ENCODE peak calls at places on chromosomes 11 and 22, in four cellular contexts. L is OCI-LY7, T is tibial artery, P is BJ. R is an unnamed sample.

GRCh38 chr11:69374110-69374981 is 80.4 kb downstream of the MYEOV start:
- DNase-seq in L (peak; percentile 29), T (peak; percentile 60), P (no peak), R (peak; percentile 55)

GRCh38 chr11:44960200-44960845 is 9.6 kb upstream of the TP53I11 start:
- DNase-seq in L (no peak), T (no peak), P (no peak), R (no peak)

GRCh38 chr11:37504066-37504611 is 906.1 kb upstream of the RAG2 start:
- DNase-seq in L (no peak), T (no peak), P (peak; percentile 92), R (no peak)

GRCh38 chr22:23778576-23778900 is 5.9 kb downstream of the MMP11 start:
- DNase-seq in L (no peak), T (no peak), P (no peak), R (no peak)

GRCh38 chr11:61791737-61792309 is 576 bp downstream of the TMEM258 start:
- DNase-seq in L (peak; percentile 55), T (peak; percentile 77), P (peak; percentile 35), R (peak; percentile 89)

GRCh38 chr11:34052608-34053160 is 1.2 kb downstream of the CAPRIN1 start:
- DNase-seq in L (peak; percentile 49), T (peak; percentile 70), P (no peak), R (peak; percentile 68)

GRCh38 chr11:66701432-66702240 is 23.9 kb upstream of the RBM4B start:
- DNase-seq in L (no peak), T (no peak), P (no peak), R (no peak)

GRCh38 chr11:119380816-119381185 is 689 bp downstream of the USP2 start:
- DNase-seq in L (peak; percentile 42), T (no peak), P (no peak), R (no peak)

GRCh38 chr11:78419327-78419726 is 1.7 kb upstream of the GAB2 start:
- DNase-seq in L (no peak), T (peak; percentile 90), P (peak; percentile 79), R (peak; percentile 94)

GRCh38 chr11:82682003-82682751 is 51.5 kb downstream of the FAM181B start:
- DNase-seq in L (peak; percentile 72), T (no peak), P (peak; percentile 16), R (no peak)

GRCh38 chr22:37893583-37893983 is 12.5 kb upstream of the MICALL1 start:
- DNase-seq in L (no peak), T (no peak), P (no peak), R (no peak)

GRCh38 chr11:15905815-15906214 is 450.5 kb downstream of the SOX6 start:
- DNase-seq in L (no peak), T (no peak), P (no peak), R (no peak)

GRCh38 chr11:125410091-125410490 is 86.0 kb downstream of the FEZ1 start:
- DNase-seq in L (no peak), T (no peak), P (no peak), R (no peak)

GRCh38 chr22:40721266-40721665 is 42.0 kb downstream of the MCHR1 start:
- DNase-seq in L (no peak), T (no peak), P (no peak), R (no peak)

GRCh38 chr11:79414644-79415317 is 26.0 kb downstream of the TENM4 start:
- DNase-seq in L (no peak), T (peak; percentile 70), P (no peak), R (peak; percentile 80)

GRCh38 chr11:106208795-106209194 is 131.3 kb downstream of the AASDHPPT start:
- DNase-seq in L (no peak), T (no peak), P (no peak), R (no peak)

GRCh38 chr11:103494491-103494890 is 385.3 kb downstream of the DYNC2H1 start:
- DNase-seq in L (no peak), T (no peak), P (no peak), R (no peak)

GRCh38 chr11:3057069-3057963 is at the start of gene CARS1:
- DNase-seq in L (peak; percentile 94), T (peak; percentile 98), P (peak; percentile 70), R (peak; percentile 87)

GRCh38 chr22:48807155-48807554 is 1020.5 kb downstream of the BRD1 start:
- DNase-seq in L (no peak), T (no peak), P (no peak), R (no peak)

GRCh38 chr22:36463783-36464184 is 17.7 kb downstream of the TXN2 start:
- DNase-seq in L (no peak), T (peak; percentile 80), P (no peak), R (peak; percentile 83)

GRCh38 chr11:131065435-131066295 is 149.4 kb upstream of the SNX19 start:
- DNase-seq in L (no peak), T (no peak), P (no peak), R (no peak)

GRCh38 chr11:71204294-71204693 is 48.1 kb downstream of the SHANK2 start:
- DNase-seq in L (peak; percentile 49), T (no peak), P (no peak), R (no peak)

GRCh38 chr11:22163394-22163797 is 29.5 kb upstream of the ANO5 start:
- DNase-seq in L (no peak), T (no peak), P (no peak), R (peak; percentile 59)

GRCh38 chr11:86811637-86812321 is 11.4 kb downstream of the PRSS23 start:
- DNase-seq in L (no peak), T (no peak), P (no peak), R (no peak)

GRCh38 chr11:77770629-77771028 is 49.9 kb downstream of the RSF1 start:
- DNase-seq in L (no peak), T (no peak), P (no peak), R (no peak)

GRCh38 chr11:132466983-132467382 is 1065.3 kb downstream of the OPCML start:
- DNase-seq in L (no peak), T (no peak), P (no peak), R (no peak)

GRCh38 chr11:132471491-132471890 is 1060.8 kb downstream of the OPCML start:
- DNase-seq in L (no peak), T (no peak), P (no peak), R (no peak)

GRCh38 chr11:132475046-132475445 is 1057.3 kb downstream of the OPCML start:
- DNase-seq in L (no peak), T (no peak), P (no peak), R (no peak)

DNA sequence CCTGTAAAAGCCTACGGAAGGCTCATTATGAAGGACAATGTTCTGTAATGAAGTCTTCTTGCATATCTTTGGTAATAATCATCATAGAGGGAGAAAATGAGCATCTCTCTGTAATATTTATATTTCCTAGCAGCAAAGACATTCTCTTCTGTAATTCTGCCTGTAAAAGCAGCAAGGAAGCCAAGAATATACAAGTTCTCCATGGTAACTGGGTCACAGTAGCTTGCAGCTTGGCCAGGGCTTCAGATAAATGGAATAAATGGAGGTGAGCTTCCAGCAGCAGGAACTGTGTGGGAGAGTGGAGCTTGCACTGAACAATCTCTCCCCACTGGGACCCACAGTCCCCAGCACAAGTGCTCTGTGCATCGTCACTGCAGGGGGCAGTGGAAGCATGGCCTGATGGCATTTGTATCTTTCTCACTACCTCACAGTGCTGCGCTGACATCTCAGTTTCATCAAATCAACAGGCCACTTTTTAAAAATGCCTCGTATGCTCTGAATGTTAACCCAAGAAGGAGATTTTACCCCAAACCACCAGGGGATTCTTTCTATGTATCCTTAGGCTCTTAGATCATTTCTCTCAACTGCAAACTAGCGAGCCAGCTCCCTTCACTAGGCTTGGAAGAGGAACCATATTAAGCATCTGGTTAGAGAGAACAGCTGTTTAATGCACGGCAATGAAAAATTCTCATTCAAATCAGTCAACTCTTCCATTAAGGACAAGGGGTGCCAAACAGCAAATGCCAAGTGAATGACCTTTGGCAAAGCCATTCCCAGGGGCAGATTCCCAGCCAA is 1059.7 kb downstream of the OPCML start:
- DNase-seq in L (no peak), T (no peak), P (no peak), R (no peak)
- TF ChIP-seq CTCF in L (no peak), T (no peak), P (no peak), R (no peak)

DNA sequence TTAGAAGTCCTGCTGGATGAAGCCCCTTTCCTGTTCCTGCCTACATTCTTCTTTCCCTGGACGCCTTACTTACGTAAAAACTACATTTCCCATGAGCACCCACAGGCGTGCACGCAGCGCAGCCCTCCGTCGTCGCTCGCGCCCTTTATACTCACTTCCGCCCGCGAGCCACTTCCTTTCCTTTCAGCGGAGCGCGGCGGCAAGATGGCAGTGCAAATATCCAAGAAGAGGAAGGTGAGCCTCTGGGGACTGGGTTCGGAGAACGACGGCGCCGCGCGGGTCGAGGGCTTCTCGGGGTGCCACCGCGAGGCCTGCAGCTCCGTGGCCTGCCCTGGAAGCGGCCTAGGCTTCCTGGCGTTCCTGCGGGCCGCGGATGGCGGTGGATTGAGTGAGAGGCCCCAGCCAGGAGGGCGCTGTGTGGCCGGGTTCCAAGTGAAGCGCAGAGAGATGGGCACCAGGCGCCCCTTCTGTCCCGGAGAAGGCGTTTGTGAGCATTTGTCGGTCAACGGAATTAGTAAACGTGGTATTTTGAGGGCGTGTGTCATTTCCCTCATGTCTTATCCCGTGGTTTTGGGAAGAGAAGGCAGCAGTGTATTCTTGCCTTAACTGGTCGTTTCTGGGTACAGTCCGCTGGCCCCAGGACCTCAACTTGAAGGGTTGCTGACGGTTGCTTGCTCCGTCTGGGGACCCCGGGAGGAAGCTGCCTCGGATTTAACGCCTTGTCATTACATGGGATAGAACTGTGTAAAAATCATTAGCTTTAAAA is at the start of gene RPS3:
- DNase-seq in L (peak; percentile 94), T (peak; percentile 95), P (peak; percentile 63), R (peak; percentile 95)
- TF ChIP-seq CTCF in L (peak; percentile 57), T (peak; percentile 25), P (peak; percentile 23), R (no peak)

DNA sequence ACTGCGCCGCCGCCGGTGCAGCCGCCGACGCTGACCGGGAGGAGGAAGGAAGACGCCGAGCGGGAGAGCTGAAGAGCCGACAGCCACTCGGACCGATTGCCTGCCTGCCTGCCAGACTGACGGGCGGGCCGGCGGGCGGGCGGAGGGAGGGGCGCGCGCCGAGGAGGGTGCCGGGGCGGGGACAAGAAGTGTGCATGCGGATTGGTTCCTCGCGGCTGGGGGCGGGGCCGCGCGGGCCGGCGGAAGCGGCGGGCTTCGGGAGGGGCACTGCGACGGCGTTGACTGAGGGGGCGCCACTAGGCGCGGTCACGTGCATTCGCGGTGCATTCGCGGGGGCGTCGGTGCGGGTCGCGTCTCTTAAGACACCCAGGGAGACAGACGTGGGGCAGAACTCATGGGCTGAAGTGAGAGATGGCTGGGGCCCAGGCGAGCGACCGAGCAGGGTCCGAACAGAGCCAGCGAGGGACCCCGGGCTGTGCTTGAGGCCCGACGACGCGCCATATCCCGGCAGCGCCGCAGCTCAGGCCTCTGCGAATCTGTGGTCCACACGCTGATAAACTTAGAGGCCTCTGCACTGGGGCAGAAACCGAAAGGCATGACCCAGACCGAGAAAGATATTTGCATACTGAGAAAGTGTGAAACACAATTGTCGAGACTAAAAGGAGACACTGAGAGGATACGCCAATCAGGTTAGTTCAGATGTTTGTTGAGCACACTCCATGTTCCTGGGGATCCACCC is at the start of gene MAPK1:
- DNase-seq in L (peak; percentile 93), T (peak; percentile 95), P (peak; percentile 31), R (peak; percentile 96)
- TF ChIP-seq CTCF in L (peak; percentile 65), T (peak; percentile 49), P (peak; percentile 36), R (peak; percentile 43)

GRCh38 chr11:1852271-1852877 is 510 bp upstream of the LSP1 start:
- DNase-seq in L (no peak), T (no peak), P (no peak), R (no peak)
- TF ChIP-seq CTCF in L (no peak), T (no peak), P (no peak), R (no peak)

DNA sequence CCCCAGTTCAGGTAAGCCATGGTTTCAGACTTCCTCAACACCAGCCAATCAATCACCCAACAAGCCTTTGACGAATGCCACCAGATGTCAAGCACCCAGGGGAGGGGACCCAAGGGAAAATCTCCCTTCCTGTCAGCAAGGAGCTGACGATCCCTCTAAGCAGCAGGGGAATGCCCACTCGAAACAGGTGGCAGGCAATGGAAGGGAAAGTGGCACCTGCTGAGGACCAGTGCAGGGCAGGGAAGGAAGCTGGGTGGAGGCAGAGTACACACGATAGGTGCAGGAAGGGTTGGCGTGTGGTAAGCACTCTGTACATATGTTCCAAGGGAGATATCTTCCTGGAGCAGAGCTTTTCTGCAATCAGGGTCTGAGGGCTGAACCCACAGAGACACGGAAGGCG is 11.7 kb upstream of the CREB3L1 start:
- DNase-seq in L (no peak), T (no peak), P (no peak), R (no peak)
- TF ChIP-seq CTCF in L (no peak), T (no peak), P (no peak), R (no peak)